ENCODE peak calls at places on chromosomes 6 and 20, in seven cellular contexts. One of them, this sample, is unnamed.

GRCh38 chr6:167547751-167548150 is 222.9 kb downstream of the TTLL2 start:
- DNase-seq in brain microvascular endothelial cell: peak; percentile 4
- DNase-seq in endodermal cell: no peak
- DNase-seq in spleen: no peak
- DNase-seq in body of pancreas: no peak
- DNase-seq in cardiac muscle cell: peak; percentile 87
- DNase-seq in tibial nerve: no peak
- DNase-seq in this sample: no peak

GRCh38 chr20:9408422-9409300 is 105.7 kb upstream of the LAMP5 start:
- DNase-seq in cardiac muscle cell: peak; percentile 48
- DNase-seq in tibial nerve: no peak
- DNase-seq in spleen: no peak
- DNase-seq in endodermal cell: no peak
- DNase-seq in brain microvascular endothelial cell: peak; percentile 69
- DNase-seq in body of pancreas: no peak
- DNase-seq in this sample: no peak

GRCh38 chr6:111824608-111825337 is 48.5 kb downstream of the FYN start:
- DNase-seq in spleen: no peak
- DNase-seq in endodermal cell: no peak
- DNase-seq in body of pancreas: no peak
- DNase-seq in brain microvascular endothelial cell: no peak
- DNase-seq in cardiac muscle cell: no peak
- DNase-seq in tibial nerve: no peak
- DNase-seq in this sample: no peak

GRCh38 chr6:3844097-3844463 is 5.1 kb upstream of the FAM50B start:
- DNase-seq in endodermal cell: no peak
- DNase-seq in cardiac muscle cell: peak; percentile 39
- DNase-seq in brain microvascular endothelial cell: peak; percentile 38
- DNase-seq in spleen: no peak
- DNase-seq in tibial nerve: no peak
- DNase-seq in body of pancreas: no peak
- DNase-seq in this sample: no peak

GRCh38 chr20:31751126-31751525 is 12.0 kb downstream of the TPX2 start:
- DNase-seq in tibial nerve: no peak
- DNase-seq in cardiac muscle cell: peak; percentile 90
- DNase-seq in spleen: no peak
- DNase-seq in brain microvascular endothelial cell: peak; percentile 79
- DNase-seq in endodermal cell: no peak
- DNase-seq in body of pancreas: no peak
- DNase-seq in this sample: peak; percentile 94

GRCh38 chr6:119346914-119347313 is 2.6 kb downstream of the MAN1A1 start:
- DNase-seq in cardiac muscle cell: no peak
- DNase-seq in tibial nerve: no peak
- DNase-seq in spleen: no peak
- DNase-seq in body of pancreas: no peak
- DNase-seq in brain microvascular endothelial cell: no peak
- DNase-seq in endodermal cell: no peak
- DNase-seq in this sample: no peak

GRCh38 chr20:46188866-46189265 is 70.8 kb downstream of the CD40 start:
- DNase-seq in body of pancreas: no peak
- DNase-seq in tibial nerve: no peak
- DNase-seq in spleen: no peak
- DNase-seq in endodermal cell: no peak
- DNase-seq in cardiac muscle cell: no peak
- DNase-seq in brain microvascular endothelial cell: no peak
- DNase-seq in this sample: no peak

GRCh38 chr6:72746276-72746675 is 124.4 kb downstream of the KCNQ5 start:
- DNase-seq in cardiac muscle cell: no peak
- DNase-seq in body of pancreas: no peak
- DNase-seq in endodermal cell: no peak
- DNase-seq in tibial nerve: no peak
- DNase-seq in brain microvascular endothelial cell: no peak
- DNase-seq in spleen: no peak
- DNase-seq in this sample: no peak

GRCh38 chr6:131062245-131063027 is 609 bp downstream of the EPB41L2 start:
- DNase-seq in tibial nerve: no peak
- DNase-seq in brain microvascular endothelial cell: no peak
- DNase-seq in cardiac muscle cell: peak; percentile 31
- DNase-seq in endodermal cell: peak; percentile 74
- DNase-seq in spleen: no peak
- DNase-seq in body of pancreas: peak; percentile 10
- DNase-seq in this sample: no peak

GRCh38 chr6:88143768-88144167 is 22.4 kb downstream of the CNR1 start:
- DNase-seq in brain microvascular endothelial cell: no peak
- DNase-seq in spleen: no peak
- DNase-seq in cardiac muscle cell: no peak
- DNase-seq in tibial nerve: no peak
- DNase-seq in body of pancreas: no peak
- DNase-seq in endodermal cell: no peak
- DNase-seq in this sample: no peak

GRCh38 chr20:3678893-3679720 is 2.7 kb downstream of the ADAM33 start:
- DNase-seq in endodermal cell: no peak
- DNase-seq in spleen: no peak
- DNase-seq in tibial nerve: no peak
- DNase-seq in cardiac muscle cell: no peak
- DNase-seq in brain microvascular endothelial cell: no peak
- DNase-seq in body of pancreas: no peak
- DNase-seq in this sample: no peak

GRCh38 chr6:99434702-99435530 is 9.8 kb upstream of the PNISR start:
- DNase-seq in cardiac muscle cell: peak; percentile 51
- DNase-seq in endodermal cell: no peak
- DNase-seq in brain microvascular endothelial cell: no peak
- DNase-seq in tibial nerve: no peak
- DNase-seq in spleen: no peak
- DNase-seq in body of pancreas: no peak
- DNase-seq in this sample: peak; percentile 16

GRCh38 chr6:43737272-43738081 is 32.5 kb upstream of the VEGFA start:
- DNase-seq in body of pancreas: no peak
- DNase-seq in brain microvascular endothelial cell: no peak
- DNase-seq in cardiac muscle cell: peak; percentile 68
- DNase-seq in tibial nerve: no peak
- DNase-seq in endodermal cell: peak; percentile 63
- DNase-seq in spleen: peak; percentile 32
- DNase-seq in this sample: no peak

GRCh38 chr6:155782320-155782730 is 326.7 kb upstream of the NOX3 start:
- DNase-seq in cardiac muscle cell: peak; percentile 90
- DNase-seq in body of pancreas: peak; percentile 25
- DNase-seq in tibial nerve: no peak
- DNase-seq in spleen: no peak
- DNase-seq in brain microvascular endothelial cell: peak; percentile 91
- DNase-seq in endodermal cell: no peak
- DNase-seq in this sample: peak; percentile 70

GRCh38 chr20:14609328-14610221 is 272.2 kb upstream of the FLRT3 start:
- DNase-seq in cardiac muscle cell: no peak
- DNase-seq in tibial nerve: no peak
- DNase-seq in endodermal cell: no peak
- DNase-seq in brain microvascular endothelial cell: no peak
- DNase-seq in spleen: no peak
- DNase-seq in body of pancreas: no peak
- DNase-seq in this sample: no peak

GRCh38 chr20:57089701-57090144 is 176.7 kb downstream of the BMP7 start:
- DNase-seq in brain microvascular endothelial cell: peak; percentile 27
- DNase-seq in cardiac muscle cell: peak; percentile 50
- DNase-seq in endodermal cell: peak; percentile 96
- DNase-seq in body of pancreas: peak; percentile 65
- DNase-seq in spleen: peak; percentile 86
- DNase-seq in tibial nerve: peak; percentile 26
- DNase-seq in this sample: no peak

GRCh38 chr20:52801628-52802006 is 170.5 kb upstream of the TSHZ2 start:
- DNase-seq in tibial nerve: no peak
- DNase-seq in endodermal cell: no peak
- DNase-seq in cardiac muscle cell: no peak
- DNase-seq in brain microvascular endothelial cell: no peak
- DNase-seq in spleen: no peak
- DNase-seq in body of pancreas: peak; percentile 57
- DNase-seq in this sample: no peak

GRCh38 chr6:40542175-40542764 is 44.9 kb downstream of the LRFN2 start:
- DNase-seq in brain microvascular endothelial cell: no peak
- DNase-seq in body of pancreas: no peak
- DNase-seq in tibial nerve: no peak
- DNase-seq in endodermal cell: peak; percentile 72
- DNase-seq in cardiac muscle cell: no peak
- DNase-seq in spleen: peak; percentile 66
- DNase-seq in this sample: no peak

DNA sequence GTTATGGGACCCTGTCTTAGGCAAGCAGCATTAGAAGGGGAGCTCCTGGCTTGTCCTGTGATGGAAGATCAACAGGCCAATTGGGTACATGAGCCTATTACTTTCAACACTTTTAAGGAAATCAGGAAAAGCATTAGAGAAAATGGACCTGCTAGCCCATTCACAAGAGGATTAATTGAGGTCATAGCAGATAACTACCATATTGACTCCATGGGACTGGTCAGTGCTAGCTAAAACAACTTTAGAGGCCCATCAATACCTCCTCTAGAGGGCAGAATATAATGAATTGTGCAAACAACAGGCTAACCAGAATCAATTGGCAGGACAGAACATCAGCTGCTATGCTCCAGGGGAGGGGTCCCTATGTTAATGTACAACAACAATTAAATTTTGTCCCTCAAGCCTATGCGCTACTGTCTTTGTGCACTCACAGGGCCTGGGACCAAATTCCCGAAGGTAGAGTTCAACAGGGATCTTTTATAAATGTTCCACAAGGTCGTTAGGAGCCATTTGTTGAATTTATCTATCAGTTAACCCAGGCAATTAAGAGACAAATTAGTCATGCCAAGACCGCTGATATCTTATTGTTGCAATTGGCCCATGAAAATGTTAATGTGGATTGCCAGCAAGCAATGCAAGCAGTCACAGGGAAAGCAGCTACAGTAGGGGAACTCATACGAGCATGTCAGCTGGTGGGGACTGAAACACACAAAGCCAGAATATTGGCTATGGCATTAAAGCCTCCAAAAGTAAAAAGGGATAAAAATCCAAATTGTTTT is 106.6 kb upstream of the BTN3A2 start:
- DNase-seq in brain microvascular endothelial cell: no peak
- DNase-seq in endodermal cell: no peak
- DNase-seq in spleen: no peak
- DNase-seq in cardiac muscle cell: peak; percentile 8
- DNase-seq in body of pancreas: no peak
- DNase-seq in tibial nerve: no peak
- DNase-seq in this sample: no peak
- TF ChIP-seq CTCF in brain microvascular endothelial cell: peak; percentile 42
- TF ChIP-seq CTCF in endodermal cell: peak; percentile 56
- TF ChIP-seq CTCF in spleen: no peak
- TF ChIP-seq CTCF in cardiac muscle cell: no peak
- TF ChIP-seq CTCF in body of pancreas: no peak
- TF ChIP-seq CTCF in tibial nerve: no peak
- TF ChIP-seq CTCF in this sample: peak; percentile 23

DNA sequence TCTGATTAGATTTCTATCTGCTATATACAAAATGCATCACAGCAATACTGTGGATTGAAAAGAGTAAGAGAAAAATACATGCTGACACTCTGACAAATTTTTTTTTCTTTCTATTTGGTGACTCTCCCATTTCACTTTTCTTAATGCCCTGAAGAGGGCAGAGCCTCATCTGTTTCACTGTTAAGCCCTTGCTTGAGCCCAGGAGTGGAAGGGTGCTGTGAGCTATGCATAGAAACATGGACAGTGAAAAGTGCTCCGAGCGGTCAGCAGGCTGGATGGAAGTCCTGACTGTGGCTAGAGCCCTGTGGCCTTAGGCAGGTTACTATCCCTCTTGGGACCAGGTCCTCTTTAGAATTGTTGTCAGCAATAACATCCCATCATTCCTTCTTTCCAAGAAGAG is 17.4 kb upstream of the CSE1L start:
- DNase-seq in spleen: no peak
- DNase-seq in body of pancreas: no peak
- DNase-seq in endodermal cell: peak; percentile 20
- DNase-seq in cardiac muscle cell: peak; percentile 46
- DNase-seq in tibial nerve: no peak
- DNase-seq in brain microvascular endothelial cell: peak; percentile 29
- DNase-seq in this sample: no peak
- H3K4me3 ChIP-seq in spleen: no peak overlapping the region
- H3K4me3 ChIP-seq in body of pancreas: no peak overlapping the region
- H3K4me3 ChIP-seq in endodermal cell: no peak overlapping the region
- H3K4me3 ChIP-seq in cardiac muscle cell: no peak overlapping the region
- H3K4me3 ChIP-seq in tibial nerve: no peak overlapping the region
- H3K4me3 ChIP-seq in brain microvascular endothelial cell: no peak overlapping the region
- H3K4me3 ChIP-seq in this sample: no peak overlapping the region

GRCh38 chr6:106609699-106610098 is 19.6 kb downstream of the RTN4IP1 start:
- DNase-seq in endodermal cell: peak; percentile 69
- DNase-seq in brain microvascular endothelial cell: no peak
- DNase-seq in spleen: no peak
- DNase-seq in body of pancreas: peak; percentile 56
- DNase-seq in tibial nerve: no peak
- DNase-seq in cardiac muscle cell: peak; percentile 13
- DNase-seq in this sample: no peak
- TF ChIP-seq CTCF in endodermal cell: peak; percentile 74
- TF ChIP-seq CTCF in brain microvascular endothelial cell: peak; percentile 53
- TF ChIP-seq CTCF in spleen: peak; percentile 44
- TF ChIP-seq CTCF in body of pancreas: peak; percentile 12
- TF ChIP-seq CTCF in tibial nerve: no peak
- TF ChIP-seq CTCF in cardiac muscle cell: peak; percentile 20
- TF ChIP-seq CTCF in this sample: peak; percentile 55

GRCh38 chr20:63073051-63073737 is 66.4 kb upstream of the BHLHE23 start:
- DNase-seq in cardiac muscle cell: no peak
- DNase-seq in spleen: peak; percentile 52
- DNase-seq in endodermal cell: no peak
- DNase-seq in body of pancreas: no peak
- DNase-seq in tibial nerve: no peak
- DNase-seq in brain microvascular endothelial cell: no peak
- DNase-seq in this sample: no peak

GRCh38 chr20:63071541-63072181 is 64.9 kb upstream of the BHLHE23 start:
- DNase-seq in endodermal cell: peak; percentile 94
- DNase-seq in cardiac muscle cell: peak; percentile 29
- DNase-seq in tibial nerve: no peak
- DNase-seq in spleen: peak; percentile 51
- DNase-seq in body of pancreas: no peak
- DNase-seq in brain microvascular endothelial cell: peak; percentile 27
- DNase-seq in this sample: no peak

GRCh38 chr20:63070771-63071540 is 64.2 kb upstream of the BHLHE23 start:
- DNase-seq in brain microvascular endothelial cell: no peak
- DNase-seq in spleen: peak; percentile 47
- DNase-seq in tibial nerve: no peak
- DNase-seq in body of pancreas: no peak
- DNase-seq in endodermal cell: no peak
- DNase-seq in cardiac muscle cell: no peak
- DNase-seq in this sample: no peak

GRCh38 chr20:63073738-63074065 is 66.9 kb upstream of the BHLHE23 start:
- DNase-seq in brain microvascular endothelial cell: no peak
- DNase-seq in endodermal cell: no peak
- DNase-seq in body of pancreas: no peak
- DNase-seq in tibial nerve: no peak
- DNase-seq in spleen: peak; percentile 15
- DNase-seq in cardiac muscle cell: no peak
- DNase-seq in this sample: no peak

DNA sequence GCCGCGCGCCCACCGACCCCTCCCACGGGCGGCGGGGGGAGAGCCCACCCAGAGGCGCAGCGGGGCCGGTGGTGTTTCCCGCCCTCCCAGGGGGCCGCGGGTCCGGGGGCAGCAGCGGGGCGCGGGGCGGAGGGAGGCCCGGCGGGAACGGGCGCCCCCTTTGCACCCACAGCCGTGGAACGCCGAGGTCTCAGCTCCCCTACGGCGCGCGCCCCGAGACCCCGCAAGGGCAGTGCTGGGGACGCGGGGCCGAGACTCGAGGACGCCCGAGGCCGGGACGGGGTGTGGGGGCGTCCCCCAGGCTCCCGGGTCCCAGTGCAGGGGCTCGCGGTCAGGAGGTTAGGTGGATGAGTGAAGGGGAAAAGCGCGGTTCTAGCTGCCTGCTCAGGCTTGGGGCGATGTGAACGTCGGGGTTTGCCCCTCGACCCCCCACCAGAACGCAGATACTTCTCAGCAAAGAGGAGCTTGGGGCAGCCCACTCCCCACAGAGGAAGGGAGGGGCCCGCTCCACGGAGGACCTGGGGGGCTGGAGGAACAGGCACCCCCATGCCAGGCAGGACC is 65.5 kb upstream of the BHLHE23 start:
- DNase-seq in tibial nerve: no peak
- DNase-seq in body of pancreas: no peak
- DNase-seq in brain microvascular endothelial cell: no peak
- DNase-seq in cardiac muscle cell: no peak
- DNase-seq in spleen: no peak
- DNase-seq in endodermal cell: no peak
- DNase-seq in this sample: no peak
- H3K4me3 ChIP-seq in tibial nerve: no peak overlapping the region
- H3K4me3 ChIP-seq in body of pancreas: no peak overlapping the region
- H3K4me3 ChIP-seq in brain microvascular endothelial cell: no peak overlapping the region
- H3K4me3 ChIP-seq in cardiac muscle cell: peak overlapping the region; percentile 9
- H3K4me3 ChIP-seq in spleen: no peak overlapping the region
- H3K4me3 ChIP-seq in endodermal cell: no peak overlapping the region
- H3K4me3 ChIP-seq in this sample: no peak overlapping the region

This sample was measured in astrocyte of the cerebellum.